ENCODE peak calls at places on chromosomes 5 and 9, in nine cellular contexts. E, Q, N, P, R, Y, G, I and X are unnamed samples.

GRCh38 chr5:15690611-15691010 is 190.6 kb downstream of the FBXL7 start:
- DNase-seq in P (no peak), I (no peak), G (no peak), N (no peak), R (no peak), Q (no peak), Y (no peak), E (no peak), X (no peak)

GRCh38 chr5:61916621-61917620 is 389.1 kb upstream of the KIF2A start:
- DNase-seq in P (peak), G (no peak), Y (no peak), I (no peak), R (no peak), Q (no peak), N (no peak), E (no peak), X (no peak)

GRCh38 chr9:27198175-27198574 is 89.2 kb downstream of the TEK start:
- DNase-seq in E (no peak), G (no peak), Q (no peak), N (no peak), Y (no peak), I (no peak), P (no peak), R (no peak), X (no peak)

GRCh38 chr9:22447607-22448305 is 1.1 kb downstream of the DMRTA1 start:
- DNase-seq in R (no peak), Q (no peak), I (no peak), P (no peak), G (no peak), N (no peak), Y (no peak), E (no peak), X (no peak)

GRCh38 chr9:72978724-72979123 is 25.9 kb upstream of the ALDH1A1 start:
- DNase-seq in Y (no peak), Q (no peak), R (no peak), G (no peak), E (no peak), N (no peak), I (no peak), P (no peak), X (no peak)

GRCh38 chr9:33349743-33350142 is 52.6 kb downstream of the AQP7 start:
- DNase-seq in Q (no peak), R (no peak), Y (no peak), G (no peak), E (no peak), P (no peak), I (no peak), N (no peak), X (no peak)

GRCh38 chr9:128983536-128983935 is 36.0 kb downstream of the NUP188 start:
- DNase-seq in G (no peak), P (no peak), Q (no peak), R (no peak), I (no peak), Y (no peak), N (no peak), E (no peak), X (no peak)

GRCh38 chr9:70044450-70045307 is 1.0 kb downstream of the MAMDC2 start:
- DNase-seq in P (no peak), N (no peak), I (no peak), Y (peak), E (no peak), G (no peak), Q (no peak), R (peak), X (no peak)

GRCh38 chr5:145943674-145944121 is 7.3 kb downstream of the SH3RF2 start:
- DNase-seq in Q (no peak), E (no peak), P (peak), I (no peak), G (no peak), R (no peak), Y (no peak), N (no peak), X (no peak)

GRCh38 chr5:68436686-68437520 is 221.3 kb downstream of the PIK3R1 start:
- DNase-seq in P (no peak), N (no peak), I (no peak), E (no peak), G (no peak), Y (no peak), R (no peak), Q (no peak), X (no peak)

GRCh38 chr9:91214086-91214485 is 147.6 kb downstream of the AUH start:
- DNase-seq in Y (no peak), P (peak), N (no peak), I (no peak), G (no peak), E (no peak), R (no peak), Q (no peak), X (no peak)

GRCh38 chr5:1511037-1511436 is 12.7 kb downstream of the LPCAT1 start:
- DNase-seq in N (no peak), R (no peak), Q (no peak), E (no peak), G (no peak), Y (no peak), I (no peak), P (no peak), X (no peak)

GRCh38 chr5:154197801-154198461 is 7.4 kb downstream of the GALNT10 start:
- DNase-seq in I (no peak), G (peak), Q (peak), N (no peak), Y (no peak), P (no peak), R (no peak), E (peak), X (no peak)

GRCh38 chr5:93572101-93572772 is 8.8 kb downstream of the NR2F1-AS1 start:
- DNase-seq in I (no peak), E (no peak), G (no peak), N (no peak), Y (peak), Q (no peak), P (no peak), R (no peak), X (no peak)

GRCh38 chr5:96808868-96809558 is 1.3 kb upstream of the ERAP1 start:
- DNase-seq in R (no peak), I (no peak), P (no peak), Y (no peak), G (no peak), E (no peak), Q (no peak), N (no peak), X (no peak)

GRCh38 chr5:56094579-56095361 is 100.0 kb upstream of the IL6ST start:
- DNase-seq in N (no peak), R (no peak), E (no peak), Q (no peak), I (no peak), P (no peak), Y (no peak), G (peak), X (no peak)

GRCh38 chr5:65299841-65300240 is 181.9 kb downstream of the ADAMTS6 start:
- DNase-seq in Q (no peak), E (no peak), N (no peak), P (no peak), Y (no peak), G (no peak), R (no peak), I (no peak), X (no peak)

GRCh38 chr5:142720561-142721275 is 34.8 kb upstream of the FGF1 start:
- DNase-seq in E (no peak), I (no peak), Q (no peak), P (no peak), R (no peak), G (no peak), N (no peak), Y (no peak), X (no peak)

GRCh38 chr5:175082866-175083590 is 358.6 kb downstream of the MSX2 start:
- DNase-seq in G (no peak), Y (no peak), P (no peak), Q (no peak), N (no peak), E (no peak), R (no peak), I (no peak), X (no peak)

GRCh38 chr5:52684056-52684455 is 103.7 kb upstream of the ITGA1 start:
- DNase-seq in Y (no peak), E (no peak), R (no peak), I (no peak), N (no peak), G (no peak), Q (no peak), P (no peak), X (no peak)

GRCh38 chr9:72828281-72828731 is 124.5 kb downstream of the ALDH1A1 start:
- DNase-seq in G (no peak), P (no peak), N (no peak), E (no peak), I (no peak), Y (no peak), Q (no peak), R (no peak), X (no peak)

GRCh38 chr9:93259490-93260289 is 75.8 kb downstream of the WNK2 start:
- DNase-seq in N (no peak), R (no peak), I (no peak), Y (no peak), P (no peak), E (no peak), G (no peak), Q (peak), X (no peak)

GRCh38 chr9:129166962-129167557 is 11.0 kb downstream of the IER5L start:
- DNase-seq in P (peak), N (peak), E (peak), G (no peak), R (no peak), Y (peak), I (peak), Q (no peak), X (no peak)